ENCODE peak calls at places on chromosomes 4 and X, in ten cellular contexts. C is HS-5; G is A172; N is stimulated activated CD4-positive, alpha-beta T cell treated with anti-CD3 and anti-CD28 coated beads, Interleukin-15, amount 100 ng/mL, for 24 hours; J is activated CD4-positive, CD25-positive, alpha-beta regulatory T cell; P is T1000; S is SW480; F is neural progenitor cell; H is NCI-H1105; V is GM23338. I is an unnamed sample.

GRCh38 chr4:1601852-1602525 is 82.1 kb downstream of the FAM53A start:
- DNase-seq in C (no peak), G (no peak), N (no peak), J (no peak), P (no peak), S (no peak), F (no peak), H (no peak), V (no peak), I (peak)

GRCh38 chr4:7571001-7571400 is 136.3 kb upstream of the PSAPL1 start:
- DNase-seq in C (no peak), G (no peak), N (no peak), J (no peak), P (no peak), S (no peak), F (no peak), H (no peak), V (no peak), I (no peak)

GRCh38 chrX:38985375-38985774 is 184.1 kb downstream of the MID1IP1 start:
- DNase-seq in C (no peak), G (no peak), N (no peak), J (no peak), P (no peak), S (peak), F (no peak), H (no peak), V (peak), I (no peak)

GRCh38 chrX:95764972-95765451 is 919.6 kb upstream of the DIAPH2 start:
- DNase-seq in C (no peak), G (peak), N (no peak), J (no peak), P (no peak), S (peak), F (peak), H (peak), V (peak), I (no peak)

GRCh38 chr4:185421366-185422124 is 4.2 kb downstream of the UFSP2 start:
- DNase-seq in C (no peak), G (peak), N (no peak), J (no peak), P (no peak), S (no peak), F (no peak), H (no peak), V (no peak), I (no peak)

GRCh38 chr4:45518832-45519231 is 605.0 kb downstream of the GABRG1 start:
- DNase-seq in C (no peak), G (no peak), N (no peak), J (no peak), P (no peak), S (no peak), F (no peak), H (no peak), V (peak), I (no peak)

GRCh38 chr4:173420324-173420752 is 21.4 kb upstream of the SCRG1 start:
- DNase-seq in C (no peak), G (peak), N (no peak), J (no peak), P (no peak), S (peak), F (no peak), H (no peak), V (peak), I (no peak)

GRCh38 chr4:141074098-141074878 is 59.0 kb downstream of the RNF150 start:
- DNase-seq in C (no peak), G (no peak), N (no peak), J (no peak), P (no peak), S (no peak), F (no peak), H (no peak), V (no peak), I (no peak)

GRCh38 chr4:17241835-17242234 is 270.1 kb downstream of the QDPR start:
- DNase-seq in C (no peak), G (no peak), N (no peak), J (no peak), P (no peak), S (no peak), F (no peak), H (no peak), V (no peak), I (no peak)

GRCh38 chrX:37697169-37697760 is 11.7 kb downstream of the XK start:
- DNase-seq in C (no peak), G (no peak), N (no peak), J (no peak), P (no peak), S (no peak), F (no peak), H (no peak), V (no peak), I (no peak)

GRCh38 chr4:12545845-12546244 is 938.3 kb downstream of the RAB28 start:
- DNase-seq in C (no peak), G (no peak), N (no peak), J (no peak), P (no peak), S (no peak), F (no peak), H (no peak), V (no peak), I (no peak)

GRCh38 chrX:122582280-122582679 is 601.8 kb upstream of the GRIA3 start:
- DNase-seq in C (no peak), G (no peak), N (no peak), J (no peak), P (no peak), S (no peak), F (no peak), H (no peak), V (no peak), I (no peak)

GRCh38 chrX:123713434-123713833 is 19.4 kb downstream of the THOC2 start:
- DNase-seq in C (no peak), G (no peak), N (no peak), J (no peak), P (no peak), S (no peak), F (no peak), H (no peak), V (no peak), I (no peak)

GRCh38 chrX:9628779-9629493 is 136.7 kb downstream of the GPR143 start:
- DNase-seq in C (no peak), G (no peak), N (no peak), J (no peak), P (no peak), S (no peak), F (no peak), H (no peak), V (no peak), I (no peak)

GRCh38 chr4:162499478-162499877 is 335.7 kb upstream of the FSTL5 start:
- DNase-seq in C (no peak), G (no peak), N (no peak), J (no peak), P (no peak), S (peak), F (no peak), H (no peak), V (peak), I (no peak)

GRCh38 chr4:187307131-187307530 is 583.5 kb upstream of the FAT1 start:
- DNase-seq in C (no peak), G (no peak), N (no peak), J (no peak), P (no peak), S (no peak), F (no peak), H (no peak), V (no peak), I (no peak)

GRCh38 chr4:24006269-24006668 is 116.4 kb upstream of the PPARGC1A start:
- DNase-seq in C (no peak), G (no peak), N (no peak), J (no peak), P (no peak), S (no peak), F (no peak), H (no peak), V (no peak), I (no peak)

GRCh38 chr4:186900980-186901379 is 177.3 kb upstream of the FAT1 start:
- DNase-seq in C (no peak), G (no peak), N (no peak), J (no peak), P (no peak), S (no peak), F (no peak), H (no peak), V (no peak), I (no peak)

GRCh38 chr4:6024450-6024960 is 6.3 kb upstream of the C4orf50 start:
- DNase-seq in C (no peak), G (no peak), N (no peak), J (no peak), P (no peak), S (no peak), F (no peak), H (no peak), V (no peak), I (no peak)

GRCh38 chr4:100420571-100420970 is 97.3 kb downstream of the EMCN start:
- DNase-seq in C (no peak), G (no peak), N (no peak), J (no peak), P (no peak), S (no peak), F (no peak), H (no peak), V (no peak), I (no peak)

I was measured in activated effector memory CD4-positive, alpha-beta T cell treated with anti-CD3 and anti-CD28 coated beads, Interleukin-2, amount 50 U/mL, for 16 hours.